ENCODE peak calls at places on chromosomes 3 and 15, in eight cellular contexts. M is esophagus squamous epithelium; F is naive thymus-derived CD4-positive, alpha-beta T cell; E is CD8-positive, alpha-beta memory T cell; A is CD8-positive, alpha-beta T cell; N is uterus; K is adrenal gland; T is left ventricle myocardium inferior. S is an unnamed sample.
A peak's percentile ranks its signal among the peaks of the same experiment; 100 is the strongest.

GRCh38 chr3:109331692-109332091 is 5.7 kb downstream of the DPPA4 start:
- DNase-seq in T (no peak), A (no peak), N (no peak), F (no peak), E (no peak), M (no peak), K (no peak), S (no peak)

GRCh38 chr3:146221276-146221675 is 29.6 kb downstream of the PLSCR4 start:
- DNase-seq in K (no peak), N (no peak), A (no peak), E (no peak), M (no peak), T (no peak), F (no peak), S (no peak)

GRCh38 chr3:58627580-58627894 is 39.0 kb downstream of the FAM3D start:
- DNase-seq in A (no peak), N (no peak), M (no peak), E (no peak), F (no peak), K (peak; percentile 63), T (peak; percentile 77), S (no peak)

GRCh38 chr3:123156276-123156995 is 45.3 kb upstream of the SEC22A start:
- DNase-seq in T (no peak), N (no peak), A (no peak), F (no peak), K (no peak), E (no peak), M (no peak), S (no peak)

GRCh38 chr3:36065321-36065720 is 315.0 kb upstream of the STAC start:
- DNase-seq in A (no peak), E (no peak), F (no peak), T (no peak), M (no peak), N (no peak), K (no peak), S (no peak)

GRCh38 chr3:74633021-74633420 is 18.6 kb upstream of the CNTN3 start:
- DNase-seq in N (no peak), K (no peak), F (no peak), M (no peak), T (no peak), E (no peak), A (no peak), S (no peak)

GRCh38 chr3:157502916-157503620 is at the start of gene VEPH1:
- DNase-seq in T (no peak), K (peak; percentile 78), N (no peak), M (no peak), A (no peak), E (no peak), F (no peak), S (no peak)

GRCh38 chr15:34853001-34853758 is 57.8 kb upstream of the ACTC1 start:
- DNase-seq in M (no peak), E (no peak), T (no peak), A (no peak), F (no peak), N (no peak), K (no peak), S (no peak)

GRCh38 chr15:68407141-68407885 is 24.6 kb downstream of the ITGA11 start:
- DNase-seq in E (no peak), K (peak; percentile 38), M (no peak), T (no peak), A (no peak), F (no peak), N (peak; percentile 71), S (no peak)

GRCh38 chr3:45746974-45747622 is 49.2 kb downstream of the SLC6A20 start:
- DNase-seq in A (no peak), K (no peak), N (no peak), T (no peak), E (no peak), F (no peak), M (no peak), S (no peak)

GRCh38 chr3:127170794-127171193 is 22.1 kb upstream of the PRR23E start:
- DNase-seq in A (no peak), K (peak; percentile 58), T (no peak), M (no peak), F (no peak), N (no peak), E (no peak), S (no peak)

GRCh38 chr3:111594205-111594604 is 941 bp downstream of the ZBED2 start:
- DNase-seq in F (no peak), N (no peak), K (no peak), M (no peak), A (no peak), E (no peak), T (no peak), S (no peak)

GRCh38 chr15:90957105-90957790 is 2.6 kb downstream of the RCCD1 start:
- DNase-seq in M (no peak), E (no peak), A (no peak), T (no peak), F (no peak), N (no peak), K (peak; percentile 33), S (no peak)

GRCh38 chr3:154886437-154886836 is 193.7 kb upstream of the MME start:
- DNase-seq in N (no peak), A (no peak), T (peak; percentile 19), E (no peak), K (no peak), F (no peak), M (no peak), S (no peak)

GRCh38 chr3:153768559-153769469 is 352.4 kb upstream of the ARHGEF26 start:
- DNase-seq in T (no peak), E (peak; percentile 57), M (no peak), A (peak; percentile 30), F (peak; percentile 62), K (peak; percentile 20), N (no peak), S (no peak)

DNA sequence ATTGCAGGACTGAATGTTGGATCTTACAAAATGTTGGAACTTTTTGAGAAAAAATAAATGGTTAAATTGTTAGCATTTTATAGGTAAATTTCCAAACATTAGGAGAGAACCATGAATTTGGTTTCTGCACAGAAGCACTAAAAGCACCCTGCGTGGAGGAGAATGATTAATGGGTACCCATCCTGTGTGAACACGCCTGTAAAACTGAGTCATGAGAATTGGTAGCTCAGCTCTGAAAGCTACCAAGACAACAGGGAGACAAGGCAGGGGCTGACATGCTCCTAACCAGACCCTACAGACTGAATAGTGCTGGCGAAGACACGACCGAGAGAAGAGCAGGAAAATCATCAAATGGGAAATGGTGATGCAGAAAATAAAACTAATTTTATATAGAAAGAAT is 32.4 kb upstream of the MTMR10 start:
- DNase-seq in M (no peak), E (no peak), T (no peak), N (no peak), F (no peak), K (no peak), A (no peak), S (no peak)
- H3K27ac ChIP-seq in M (peak overlapping the region; percentile 65), E (no peak overlapping the region), T (peak overlapping the region; percentile 22), N (no peak overlapping the region), F (no peak overlapping the region), K (no peak overlapping the region), A (no peak overlapping the region), S (no peak overlapping the region)

GRCh38 chr3:108222813-108223307 is 636 bp upstream of the IFT57 start:
- DNase-seq in F (no peak), A (no peak), N (no peak), E (no peak), T (no peak), M (no peak), K (no peak), S (no peak)

GRCh38 chr3:108221911-108222812 is at the start of gene IFT57:
- DNase-seq in T (peak; percentile 96), N (peak; percentile 98), A (peak; percentile 96), E (peak; percentile 98), K (peak; percentile 99), M (peak; percentile 90), F (peak; percentile 97), S (peak; percentile 94)

GRCh38 chr3:108223928-108224327 is 1.7 kb upstream of the IFT57 start:
- DNase-seq in K (no peak), F (peak; percentile 28), T (no peak), M (no peak), N (no peak), A (no peak), E (no peak), S (no peak)

GRCh38 chr3:108227131-108227530 is 4.9 kb upstream of the IFT57 start:
- DNase-seq in M (no peak), K (no peak), A (no peak), F (no peak), N (no peak), E (no peak), T (no peak), S (no peak)

GRCh38 chr3:108225221-108225620 is 3.0 kb upstream of the IFT57 start:
- DNase-seq in N (no peak), A (no peak), T (no peak), E (no peak), F (no peak), K (no peak), M (no peak), S (no peak)
- H3K4me1 ChIP-seq in N (no peaks in the 10 kb centered on the region), A (peaks cover 32% of the 10 kb centered on the region), T (peaks cover 39% of the 10 kb centered on the region), E (peaks cover 36% of the 10 kb centered on the region), F (peaks cover 24% of the 10 kb centered on the region), K (peaks cover 15% of the 10 kb centered on the region), M (no peaks in the 10 kb centered on the region), S (no peaks in the 10 kb centered on the region)

GRCh38 chr15:85941186-85941855 is 138.3 kb upstream of the AGBL1 start:
- DNase-seq in M (no peak), F (no peak), K (peak; percentile 62), T (no peak), A (no peak), E (no peak), N (peak; percentile 58), S (peak; percentile 44)
- H3K27ac ChIP-seq in M (no peak overlapping the region), F (no peak overlapping the region), K (no peak overlapping the region), T (no peak overlapping the region), A (no peak overlapping the region), E (no peak overlapping the region), N (peak overlapping the region; percentile 30), S (no peak overlapping the region)

GRCh38 chr3:168093229-168093628 is 2.5 kb downstream of the GOLIM4 start:
- DNase-seq in T (no peak), F (no peak), K (no peak), M (no peak), A (no peak), N (no peak), E (no peak), S (no peak)

GRCh38 chr3:168093790-168094189 is 1.9 kb downstream of the GOLIM4 start:
- DNase-seq in A (no peak), E (no peak), K (no peak), F (no peak), N (no peak), T (no peak), M (no peak), S (no peak)

GRCh38 chr3:168091299-168091852 is 4.3 kb downstream of the GOLIM4 start:
- DNase-seq in T (no peak), N (no peak), E (no peak), K (no peak), M (no peak), A (no peak), F (no peak), S (no peak)

GRCh38 chr3:168090306-168091085 is 5.2 kb downstream of the GOLIM4 start:
- DNase-seq in E (no peak), K (no peak), M (no peak), F (no peak), A (no peak), T (no peak), N (no peak), S (no peak)

DNA sequence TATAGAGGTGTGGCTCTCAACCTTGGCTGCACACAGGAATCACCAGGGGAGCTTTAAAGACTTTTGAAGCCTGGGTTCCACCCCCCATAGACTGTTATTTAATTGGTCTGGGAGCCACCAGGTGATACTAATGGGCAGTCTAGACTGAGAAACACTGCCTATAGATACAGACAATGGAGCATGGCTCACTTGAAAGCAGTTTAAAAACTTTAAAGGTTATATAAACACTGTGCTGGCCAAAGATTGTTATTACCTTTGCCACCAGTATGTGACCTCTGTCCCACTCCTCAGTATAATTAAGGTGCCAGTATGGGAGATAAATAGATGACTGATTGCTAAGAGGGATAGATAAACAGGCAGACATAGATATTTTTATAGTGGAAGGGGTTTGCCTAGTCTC is 3.8 kb downstream of the GOLIM4 start:
- DNase-seq in N (no peak), F (no peak), K (no peak), T (no peak), M (no peak), A (no peak), E (no peak), S (no peak)
- H3K4me1 ChIP-seq in N (peaks cover 7% of the 10 kb centered on the region), F (no peaks in the 10 kb centered on the region), K (peaks cover 9% of the 10 kb centered on the region), T (peaks cover 95% of the 10 kb centered on the region), M (peaks cover 6% of the 10 kb centered on the region), A (peaks cover 3% of the 10 kb centered on the region), E (peaks cover 4% of the 10 kb centered on the region), S (peaks cover 57% of the 10 kb centered on the region)